ENCODE peak calls at places on chromosome 19, in eight cellular contexts. J is ovary; D is CD8-positive, alpha-beta T cell; E is GM23338; R is mammary epithelial cell; H is pancreas; Q is heart left ventricle; O is effector memory CD4-positive, alpha-beta T cell. S is an unnamed sample.

GRCh38 chr19:16337809-16338469 is 13.3 kb downstream of the KLF2 start:
- DNase-seq in J (no peak), R (no peak), E (no peak), Q (no peak), H (no peak), O (no peak), D (no peak), S (no peak)

GRCh38 chr19:19160489-19161035 is 9.5 kb downstream of the MEF2B start:
- DNase-seq in H (no peak), D (no peak), Q (no peak), R (no peak), E (peak), O (no peak), J (no peak), S (no peak)

GRCh38 chr19:37165635-37166034 is 6.9 kb downstream of the ZNF585A start:
- DNase-seq in E (no peak), R (no peak), H (no peak), D (no peak), O (no peak), Q (no peak), J (no peak), S (no peak)

GRCh38 chr19:47699360-47699917 is 13.8 kb upstream of the EHD2 start:
- DNase-seq in Q (peak), D (peak), O (peak), H (peak), E (peak), R (no peak), J (no peak), S (no peak)

GRCh38 chr19:46218160-46218559 is 11.4 kb upstream of the IGFL1 start:
- DNase-seq in E (peak), J (no peak), D (peak), Q (no peak), O (no peak), H (no peak), R (peak), S (no peak)

GRCh38 chr19:57886046-57886445 is 2.8 kb downstream of the ZNF814 start:
- DNase-seq in H (no peak), O (no peak), J (no peak), Q (no peak), R (no peak), E (peak), D (no peak), S (no peak)

GRCh38 chr19:47644743-47645499 is 36.0 kb downstream of the BICRA start:
- DNase-seq in E (no peak), D (no peak), J (no peak), R (no peak), H (no peak), Q (no peak), O (no peak), S (no peak)

GRCh38 chr19:55689366-55690108 is 14.5 kb downstream of the EPN1 start:
- DNase-seq in R (no peak), D (no peak), J (peak), E (no peak), H (no peak), O (no peak), Q (no peak), S (no peak)

GRCh38 chr19:45814851-45815481 is at the start of gene RSPH6A:
- DNase-seq in E (peak), J (no peak), D (no peak), Q (no peak), O (no peak), R (no peak), H (peak), S (no peak)

GRCh38 chr19:13019330-13019729 is 24.1 kb downstream of the NFIX start:
- DNase-seq in O (no peak), E (no peak), J (no peak), R (no peak), D (no peak), Q (no peak), H (no peak), S (no peak)

GRCh38 chr19:3285647-3286176 is 61.3 kb downstream of the CELF5 start:
- DNase-seq in E (peak), O (peak), J (no peak), D (peak), H (no peak), Q (no peak), R (no peak), S (no peak)

GRCh38 chr19:45779231-45780145 is 2.8 kb downstream of the DMPK start:
- DNase-seq in R (peak), H (peak), D (peak), E (peak), O (peak), J (peak), Q (peak), S (no peak)

GRCh38 chr19:45607071-45608029 is 5.3 kb upstream of the GPR4 start:
- DNase-seq in O (peak), E (peak), Q (peak), R (peak), D (peak), H (peak), J (peak), S (no peak)

GRCh38 chr19:35011091-35011689 is 11.1 kb downstream of the GRAMD1A start:
- DNase-seq in O (no peak), J (no peak), E (no peak), D (peak), H (peak), Q (no peak), R (no peak), S (no peak)

GRCh38 chr19:10505583-10506229 is 2.5 kb upstream of the KEAP1 start:
- DNase-seq in R (peak), Q (peak), J (peak), E (peak), O (peak), D (peak), H (peak), S (peak)

GRCh38 chr19:40521276-40521675 is 54.5 kb downstream of the SPTBN4 start:
- DNase-seq in R (no peak), H (no peak), J (no peak), Q (no peak), E (no peak), D (no peak), O (no peak), S (no peak)

GRCh38 chr19:35346193-35347052 is 1.3 kb upstream of the FFAR1 start:
- DNase-seq in J (peak), R (peak), D (peak), O (peak), Q (peak), E (no peak), H (no peak), S (no peak)

GRCh38 chr19:47075941-47076340 is 27.5 kb upstream of the TMEM160 start:
- DNase-seq in E (no peak), J (no peak), D (no peak), O (no peak), H (no peak), Q (no peak), R (no peak), S (no peak)

GRCh38 chr19:12939292-12939606 is 840 bp downstream of the CALR start:
- DNase-seq in O (no peak), H (no peak), D (peak), R (peak), J (peak), E (no peak), Q (no peak), S (no peak)

GRCh38 chr19:35357867-35358573 is at the start of gene FFAR3:
- DNase-seq in J (no peak), D (no peak), H (no peak), E (peak), O (no peak), Q (no peak), R (no peak), S (no peak)

GRCh38 chr19:46493236-46494114 is 2.2 kb downstream of the PNMA8B start:
- DNase-seq in D (peak), J (peak), E (peak), O (no peak), H (peak), Q (peak), R (no peak), S (no peak)

GRCh38 chr19:11673608-11674041 is 65.1 kb downstream of the ZNF823 start:
- DNase-seq in Q (peak), E (peak), J (peak), D (no peak), H (peak), R (no peak), O (no peak), S (peak)

GRCh38 chr19:58227964-58228583 is 640 bp upstream of the ZNF544 start:
- DNase-seq in D (no peak), E (peak), O (no peak), R (no peak), Q (no peak), J (no peak), H (no peak), S (no peak)

GRCh38 chr19:16327911-16328823 is 3.5 kb downstream of the KLF2 start:
- DNase-seq in O (peak), J (peak), Q (peak), E (no peak), R (no peak), D (peak), H (no peak), S (peak)

GRCh38 chr19:45632468-45633196 is 6.6 kb downstream of the EML2 start:
- DNase-seq in O (peak), D (peak), E (peak), Q (peak), J (peak), H (no peak), R (peak), S (no peak)

GRCh38 chr19:45424191-45425058 is 708 bp upstream of the ERCC1 start:
- DNase-seq in R (peak), E (peak), O (peak), D (no peak), Q (peak), J (no peak), H (no peak), S (no peak)

GRCh38 chr19:27901078-27901477 is 1311.9 kb downstream of the UQCRFS1 start:
- DNase-seq in R (no peak), H (no peak), O (no peak), E (no peak), D (no peak), Q (no peak), J (no peak), S (no peak)

GRCh38 chr19:30693179-30693578 is 321.0 kb downstream of the ZNF536 start:
- DNase-seq in Q (no peak), E (no peak), R (no peak), D (no peak), H (no peak), O (no peak), J (no peak), S (no peak)

GRCh38 chr19:49977846-49978245 is 16.9 kb upstream of the SIGLEC11 start:
- DNase-seq in J (peak), H (no peak), R (no peak), O (no peak), D (no peak), Q (no peak), E (no peak), S (no peak)

GRCh38 chr19:55408320-55408836 is 790 bp upstream of the UBE2S start:
- DNase-seq in H (no peak), R (no peak), E (no peak), Q (no peak), J (no peak), O (no peak), D (no peak), S (no peak)

GRCh38 chr19:44796701-44797115 is 12.2 kb upstream of the BCAM start:
- DNase-seq in D (no peak), O (no peak), J (no peak), H (no peak), E (peak), R (no peak), Q (no peak), S (no peak)

GRCh38 chr19:19185853-19186728 is 5.9 kb downstream of the BORCS8 start:
- DNase-seq in E (peak), H (no peak), R (peak), O (peak), Q (no peak), D (peak), J (no peak), S (no peak)

DNA sequence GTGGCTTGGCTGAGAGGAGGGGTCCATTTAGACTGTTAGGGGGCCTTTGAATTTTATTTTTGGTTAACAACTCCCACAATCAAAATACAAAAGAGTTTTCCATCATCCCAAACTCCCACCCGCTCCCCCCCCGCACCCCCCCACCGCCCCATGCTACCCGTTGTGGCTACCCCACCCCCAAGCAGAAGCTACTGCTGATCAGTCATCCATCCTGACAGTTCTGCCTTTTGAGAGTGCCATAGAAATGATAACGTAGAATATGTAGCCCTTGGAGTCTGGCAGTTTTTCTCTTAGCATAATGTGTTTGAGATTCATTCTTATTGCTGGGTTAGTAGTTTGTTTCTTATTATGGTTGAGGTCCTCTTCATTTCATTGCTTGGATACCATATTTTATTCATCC is 14.3 kb upstream of the PLEKHF1 start:
- DNase-seq in Q (no peak), O (no peak), J (no peak), R (no peak), E (no peak), H (no peak), D (no peak), S (no peak)
- H3K27ac ChIP-seq in Q (no peak), O (no peak), J (no peak), R (no peak), E (no peak), H (no peak), D (no peak), S (no peak)

DNA sequence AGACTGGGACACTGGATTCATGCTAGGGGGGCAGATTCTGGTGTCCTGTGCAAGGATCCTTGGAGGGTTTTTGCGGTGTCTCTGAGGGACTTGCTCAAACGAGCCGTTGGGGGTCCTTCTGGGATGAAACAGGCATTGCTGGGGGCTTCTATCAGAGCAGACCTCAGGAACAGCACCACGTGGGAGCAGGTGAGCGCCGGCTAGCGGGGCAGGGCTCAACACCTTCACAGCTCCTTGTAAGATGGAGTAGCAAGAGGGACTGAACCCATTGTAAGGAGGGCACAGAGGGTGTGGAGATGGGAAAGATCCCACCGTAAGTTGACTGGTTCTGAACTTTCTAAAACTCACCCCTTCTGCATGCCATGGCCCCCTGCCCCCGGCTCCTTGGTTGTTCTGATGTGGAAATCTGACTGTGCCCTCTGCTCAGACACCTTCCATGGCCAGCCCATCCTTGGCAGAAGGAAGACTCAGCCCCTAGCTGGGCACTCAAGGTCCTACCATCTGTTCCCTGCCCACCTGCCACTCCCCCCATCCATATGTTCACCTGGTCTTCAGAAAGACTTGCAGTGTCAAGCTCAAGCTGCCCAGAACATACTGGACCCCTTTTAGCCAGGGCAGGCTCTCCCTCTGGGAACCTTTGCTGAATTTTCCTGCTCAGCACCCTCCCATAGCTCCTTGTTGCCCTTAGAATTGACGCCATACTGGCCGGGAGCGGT is 1.2 kb downstream of the SLC27A1 start:
- DNase-seq in R (no peak), J (no peak), H (no peak), Q (no peak), D (no peak), O (no peak), E (peak), S (no peak)
- H3K27ac ChIP-seq in R (no peak), J (no peak), H (no peak), Q (peak), D (no peak), O (no peak), E (no peak), S (peak)

DNA sequence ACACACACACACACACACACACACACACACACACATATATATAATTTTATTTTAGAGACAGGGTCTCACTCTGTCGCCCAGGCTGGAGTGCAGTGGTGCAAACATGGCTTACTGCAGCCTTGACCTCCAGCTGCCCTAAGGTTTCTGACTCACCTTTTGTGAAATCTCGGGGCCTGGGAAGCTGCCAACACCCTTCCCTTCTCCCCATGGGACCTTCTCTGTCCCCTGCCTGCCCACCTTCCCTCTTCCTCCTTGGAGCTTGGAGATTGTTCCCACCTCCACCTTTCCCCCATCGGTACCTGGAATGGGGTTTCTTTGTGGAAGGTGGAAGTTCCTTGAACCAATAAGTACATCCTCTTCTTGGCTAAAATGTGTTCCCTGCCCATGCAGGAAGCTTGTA is 6.3 kb downstream of the ARRDC5 start:
- DNase-seq in D (no peak), H (no peak), R (peak), E (no peak), O (no peak), Q (no peak), J (no peak), S (no peak)
- H3K27ac ChIP-seq in D (no peak), H (no peak), R (no peak), E (no peak), O (no peak), Q (no peak), J (no peak), S (no peak)

DNA sequence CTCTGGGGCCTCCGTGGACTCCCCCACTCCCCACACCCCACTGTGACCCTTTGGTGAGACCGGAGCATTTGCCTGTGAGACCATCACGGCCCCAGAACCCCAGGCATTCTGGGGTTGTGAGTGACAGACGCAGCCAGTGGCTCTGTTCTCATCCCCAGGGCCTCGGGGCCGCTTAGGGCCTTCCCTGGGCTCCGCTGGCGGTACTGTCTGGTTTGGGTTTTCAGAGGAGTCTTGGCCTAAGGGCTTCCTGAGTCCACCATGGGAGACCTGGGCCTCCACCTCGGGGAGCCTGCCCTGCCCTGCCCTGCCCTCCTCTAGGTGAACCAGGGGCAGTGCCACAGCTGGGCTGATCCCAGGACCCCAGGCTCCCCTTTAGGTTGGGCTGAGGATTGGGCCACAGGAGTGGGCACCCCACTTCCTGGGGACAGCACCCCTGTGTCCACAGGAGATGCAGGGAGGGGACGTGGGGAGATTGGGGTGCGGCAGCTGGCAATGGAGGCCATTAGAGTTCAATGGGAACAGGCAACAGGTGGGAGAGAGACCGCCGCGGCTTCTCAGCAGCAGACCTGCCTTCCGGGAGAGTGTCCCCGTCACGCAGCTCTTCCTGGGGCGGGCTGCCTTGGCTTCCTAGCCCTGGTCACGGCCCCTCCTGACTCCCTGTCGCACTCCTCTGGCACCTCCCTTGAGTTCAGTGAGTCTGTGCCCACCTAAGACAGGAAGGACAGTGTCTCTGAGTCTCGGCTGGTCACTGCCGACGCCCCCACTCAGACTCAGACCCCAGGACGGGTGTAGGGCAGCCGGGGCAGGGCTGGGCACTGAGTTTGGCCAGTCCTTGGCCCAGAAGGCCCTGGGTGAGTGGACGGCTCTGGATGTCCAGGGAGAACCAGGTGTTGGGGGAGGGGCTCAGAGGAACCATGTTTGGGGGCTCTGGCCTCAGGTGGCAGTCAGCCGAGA is 164.1 kb downstream of the KDM4B start:
- DNase-seq in E (no peak), D (peak), J (no peak), Q (no peak), H (no peak), O (no peak), R (no peak), S (no peak)
- H3K27ac ChIP-seq in E (peak), D (no peak), J (no peak), Q (no peak), H (no peak), O (no peak), R (no peak), S (no peak)

GRCh38 chr19:33376931-33377557 is 3.5 kb downstream of the CEBPG start:
- DNase-seq in D (no peak), E (no peak), H (no peak), R (peak), O (no peak), J (no peak), Q (no peak), S (no peak)
- H3K27ac ChIP-seq in D (no peak), E (no peak), H (no peak), R (peak), O (no peak), J (no peak), Q (peak), S (no peak)

GRCh38 chr19:39200066-39200817 is 3.5 kb downstream of the NCCRP1 start:
- DNase-seq in Q (no peak), H (peak), R (no peak), D (no peak), E (no peak), J (no peak), O (no peak), S (no peak)

GRCh38 chr19:39199025-39199424 is 2.3 kb downstream of the NCCRP1 start:
- DNase-seq in E (no peak), D (no peak), J (peak), Q (no peak), R (no peak), O (no peak), H (peak), S (peak)

GRCh38 chr19:39203372-39204341 is at the start of gene SYCN:
- DNase-seq in E (peak), J (no peak), Q (no peak), R (no peak), H (peak), O (no peak), D (no peak), S (no peak)

GRCh38 chr19:39202998-39203355 is 1.1 kb downstream of the SYCN start:
- DNase-seq in J (no peak), O (no peak), H (peak), E (no peak), Q (no peak), D (no peak), R (no peak), S (no peak)

DNA sequence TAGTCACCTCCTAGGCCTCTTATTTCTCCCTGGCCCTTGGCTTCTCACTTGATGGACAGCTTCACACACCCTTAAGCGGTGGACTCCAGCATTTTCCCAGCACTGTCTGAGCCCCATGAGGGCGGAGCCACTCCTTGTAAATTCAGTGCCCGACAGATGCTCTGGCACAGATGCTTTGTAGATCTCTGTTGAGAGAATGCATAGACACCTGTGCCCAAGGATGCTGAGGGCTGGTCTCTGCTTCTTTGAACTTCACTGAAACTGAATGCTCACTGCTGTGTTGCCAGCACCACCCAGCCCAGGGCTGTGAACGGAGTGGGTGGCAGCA is 3.3 kb downstream of the SYCN start:
- DNase-seq in E (no peak), J (no peak), O (no peak), Q (no peak), H (no peak), D (no peak), R (no peak), S (no peak)
- H3K27ac ChIP-seq in E (no peak), J (no peak), O (no peak), Q (no peak), H (peak), D (no peak), R (no peak), S (no peak)

GRCh38 chr19:14135985-14136508 is 342 bp downstream of the ASF1B start:
- DNase-seq in R (no peak), E (no peak), J (peak), O (no peak), Q (no peak), H (peak), D (no peak), S (no peak)
- H3K27ac ChIP-seq in R (peak), E (peak), J (peak), O (peak), Q (peak), H (no peak), D (peak), S (no peak)